ENCODE peak calls at places on chromosomes 3 and 15, in four cellular contexts. O, C, Z and J are unnamed samples. For H3K4me1, the result is how much of the 10 kb centered on the place peaks cover.

GRCh38 chr3:170222647-170223541 is 670 bp downstream of the PRKCI start:
- DNase-seq in O (peak), C (peak), Z (no peak), J (no peak)

GRCh38 chr3:114450008-114450596 is 156.3 kb downstream of the TIGIT start:
- DNase-seq in O (no peak), C (no peak), Z (no peak), J (no peak)

GRCh38 chr3:141268791-141269190 is 37.2 kb downstream of the PXYLP1 start:
- DNase-seq in O (no peak), C (no peak), Z (no peak), J (no peak)

GRCh38 chr3:190229632-190230424 is 92.4 kb downstream of the CLDN1 start:
- DNase-seq in O (no peak), C (peak), Z (no peak), J (no peak)

GRCh38 chr3:189613122-189613521 is 18.1 kb upstream of the TP63 start:
- DNase-seq in O (no peak), C (no peak), Z (no peak), J (no peak)

GRCh38 chr3:12336099-12336498 is 47.2 kb downstream of the PPARG start:
- DNase-seq in O (no peak), C (peak), Z (no peak), J (no peak)

GRCh38 chr15:90681480-90681879 is 35.7 kb upstream of the BLM start:
- DNase-seq in O (no peak), C (peak), Z (no peak), J (no peak)

GRCh38 chr15:40974921-40975320 is 21.6 kb downstream of the CHAC1 start:
- DNase-seq in O (no peak), C (no peak), Z (no peak), J (no peak)

GRCh38 chr15:63236272-63236671 is 41.1 kb upstream of the APH1B start:
- DNase-seq in O (no peak), C (peak), Z (no peak), J (no peak)

GRCh38 chr3:180417241-180417640 is 184.7 kb upstream of the TTC14 start:
- DNase-seq in O (no peak), C (no peak), Z (no peak), J (no peak)

GRCh38 chr3:58704745-58705144 is 38.2 kb upstream of the FAM3D start:
- DNase-seq in O (no peak), C (no peak), Z (peak), J (no peak)

GRCh38 chr3:169886671-169887070 is 16.9 kb upstream of the LRRC31 start:
- DNase-seq in O (no peak), C (peak), Z (peak), J (no peak)

GRCh38 chr15:76176487-76177085 is 116.8 kb downstream of the TMEM266 start:
- DNase-seq in O (no peak), C (no peak), Z (no peak), J (no peak)

GRCh38 chr3:72590732-72591192 is 257.5 kb downstream of the SHQ1 start:
- DNase-seq in O (no peak), C (no peak), Z (no peak), J (no peak)

GRCh38 chr3:69231929-69232437 is 109.6 kb upstream of the LMOD3 start:
- DNase-seq in O (no peak), C (peak), Z (no peak), J (no peak)

GRCh38 chr15:42999201-42999779 is 78.7 kb upstream of the TTBK2 start:
- DNase-seq in O (no peak), C (no peak), Z (no peak), J (no peak)

GRCh38 chr15:91632176-91632575 is 221.3 kb upstream of the SLCO3A1 start:
- DNase-seq in O (no peak), C (no peak), Z (no peak), J (no peak)

GRCh38 chr15:73760777-73761329 is 7.7 kb upstream of the INSYN1 start:
- DNase-seq in O (no peak), C (no peak), Z (no peak), J (no peak)

GRCh38 chr15:35603298-35603697 is 57.3 kb upstream of the DPH6 start:
- DNase-seq in O (no peak), C (peak), Z (no peak), J (no peak)

GRCh38 chr3:41212088-41212487 is 12.8 kb downstream of the CTNNB1 start:
- DNase-seq in O (no peak), C (no peak), Z (no peak), J (no peak)

GRCh38 chr15:34993877-34994276 is 5.8 kb upstream of the ZNF770 start:
- DNase-seq in O (no peak), C (no peak), Z (no peak), J (no peak)

GRCh38 chr3:174436367-174436766 is 422.8 kb upstream of the NAALADL2 start:
- DNase-seq in O (no peak), C (no peak), Z (no peak), J (no peak)

GRCh38 chr3:174431717-174432116 is 427.4 kb upstream of the NAALADL2 start:
- DNase-seq in O (no peak), C (peak), Z (no peak), J (no peak)

GRCh38 chr3:174425422-174425821 is 433.7 kb upstream of the NAALADL2 start:
- DNase-seq in O (no peak), C (no peak), Z (no peak), J (no peak)

DNA sequence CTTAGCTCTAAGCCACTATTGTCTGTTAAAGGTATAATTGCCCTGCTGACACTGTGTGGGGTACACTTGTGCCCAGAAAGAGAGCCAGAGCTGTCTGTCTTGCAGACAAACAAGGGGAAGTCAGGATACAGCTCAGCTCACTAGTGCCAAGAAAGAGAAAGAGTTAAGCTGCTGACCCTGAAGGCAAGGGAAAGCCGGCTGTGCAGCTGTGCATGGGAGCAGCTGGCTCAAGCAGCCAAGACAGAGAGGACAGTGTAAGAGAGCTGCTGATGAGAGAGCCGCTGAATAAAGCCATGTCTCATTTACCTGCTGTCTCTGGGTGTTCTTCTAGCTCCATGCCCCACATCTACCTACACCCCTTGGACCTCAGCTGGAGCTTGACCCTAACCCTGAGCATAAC is 428.1 kb upstream of the NAALADL2 start:
- DNase-seq in O (no peak), C (no peak), Z (no peak), J (no peak)
- H3K4me1 ChIP-seq in O (under half), C (under half), Z (under half), J (under half)

GRCh38 chr15:70476441-70476840 is 286.9 kb downstream of the UACA start:
- DNase-seq in O (no peak), C (no peak), Z (no peak), J (no peak)

GRCh38 chr15:70474367-70474681 is 289.0 kb downstream of the UACA start:
- DNase-seq in O (no peak), C (no peak), Z (no peak), J (no peak)

GRCh38 chr15:70475921-70476320 is 287.4 kb downstream of the UACA start:
- DNase-seq in O (no peak), C (peak), Z (no peak), J (no peak)

GRCh38 chr15:70474682-70475438 is 288.5 kb downstream of the UACA start:
- DNase-seq in O (no peak), C (peak), Z (peak), J (no peak)

DNA sequence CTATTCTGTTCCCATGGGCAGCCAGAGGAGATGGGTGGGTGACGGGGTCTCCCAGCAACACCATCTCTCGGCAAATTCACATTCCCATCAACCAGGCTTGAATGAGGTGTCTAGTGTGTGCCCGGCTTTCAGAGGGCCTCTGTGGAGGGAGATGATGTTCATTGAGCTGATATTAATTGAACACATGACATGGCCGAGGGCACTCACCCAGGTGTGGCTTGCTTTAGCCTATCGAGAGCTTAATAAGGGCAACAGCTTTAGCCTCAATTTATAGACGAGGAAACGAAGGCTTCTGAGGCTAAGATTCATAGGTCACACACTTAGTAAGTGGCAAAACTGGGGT is 287.9 kb downstream of the UACA start:
- DNase-seq in O (no peak), C (no peak), Z (no peak), J (no peak)
- H3K27ac ChIP-seq in O (no peak), C (peak), Z (peak), J (no peak)

GRCh38 chr15:101132390-101133180 is 119.3 kb downstream of the CHSY1 start:
- DNase-seq in O (no peak), C (no peak), Z (no peak), J (no peak)
- H3K4me1 ChIP-seq in O (under half), C (under half), Z (under half), J (under half)

GRCh38 chr15:83769411-83769960 is 115.6 kb downstream of the ADAMTSL3 start:
- DNase-seq in O (no peak), C (no peak), Z (no peak), J (no peak)

GRCh38 chr15:83767786-83768185 is 113.9 kb downstream of the ADAMTSL3 start:
- DNase-seq in O (no peak), C (peak), Z (no peak), J (no peak)

GRCh38 chr15:83766326-83766725 is 112.4 kb downstream of the ADAMTSL3 start:
- DNase-seq in O (no peak), C (peak), Z (no peak), J (no peak)

GRCh38 chr15:83762367-83762766 is 108.4 kb downstream of the ADAMTSL3 start:
- DNase-seq in O (no peak), C (no peak), Z (no peak), J (no peak)

GRCh38 chr15:83764201-83764839 is 110.4 kb downstream of the ADAMTSL3 start:
- DNase-seq in O (no peak), C (peak), Z (no peak), J (no peak)
- H3K27ac ChIP-seq in O (no peak), C (no peak), Z (no peak), J (no peak)

GRCh38 chr3:30659270-30660127 is 53.1 kb downstream of the TGFBR2 start:
- DNase-seq in O (no peak), C (peak), Z (no peak), J (no peak)
- H3K4me1 ChIP-seq in O (under half), C (under half), Z (under half), J (under half)

DNA sequence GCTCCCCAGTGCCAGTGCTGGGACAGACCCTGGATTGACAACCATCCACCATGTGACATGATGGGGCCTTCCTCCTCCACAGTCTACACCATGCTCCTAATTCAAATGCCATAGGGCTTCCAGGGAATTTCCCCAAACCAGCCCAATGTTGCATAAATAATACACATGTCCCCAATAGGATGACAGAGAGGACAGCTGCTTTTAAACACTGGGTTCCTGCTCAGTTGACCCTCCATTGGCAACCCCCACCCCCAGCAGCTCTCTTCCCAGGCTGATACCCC is 28.3 kb upstream of the ATP2B2 start:
- DNase-seq in O (no peak), C (no peak), Z (no peak), J (no peak)
- H3K27ac ChIP-seq in O (no peak), C (no peak), Z (no peak), J (no peak)